ENCODE peak calls at places on chromosome 13, in seven cellular contexts. X is cardiac fibroblast, E is GM20000, Q is heart right ventricle, B is body of pancreas, W is RWPE2, S is fibroblast of mammary gland. M is an unnamed sample.
A peak's percentile ranks its signal among the peaks of the same experiment; 100 is the strongest.

GRCh38 chr13:109416001-109416400 is 370.4 kb downstream of the IRS2 start:
- DNase-seq in X (no peak), E (no peak), Q (no peak), B (no peak), W (no peak), S (no peak), M (no peak)

GRCh38 chr13:58619396-58620113 is 988.0 kb downstream of the PCDH17 start:
- DNase-seq in X (no peak), E (no peak), Q (no peak), B (no peak), W (no peak), S (no peak), M (no peak)

GRCh38 chr13:66195238-66195637 is 1034.9 kb downstream of the PCDH9 start:
- DNase-seq in X (no peak), E (no peak), Q (no peak), B (no peak), W (no peak), S (no peak), M (no peak)

GRCh38 chr13:71880753-71881541 is 13.9 kb upstream of the DACH1 start:
- DNase-seq in X (peak; percentile 38), E (no peak), Q (no peak), B (no peak), W (no peak), S (no peak), M (no peak)

GRCh38 chr13:23876265-23876664 is 12.9 kb downstream of the MIPEP start:
- DNase-seq in X (peak; percentile 29), E (no peak), Q (no peak), B (peak; percentile 32), W (no peak), S (no peak), M (peak; percentile 38)

GRCh38 chr13:45737571-45738002 is 35.5 kb downstream of the CBY2 start:
- DNase-seq in X (no peak), E (peak; percentile 24), Q (no peak), B (no peak), W (no peak), S (no peak), M (no peak)

GRCh38 chr13:104987621-104988020 is 1547.8 kb downstream of the EFNB2 start:
- DNase-seq in X (no peak), E (no peak), Q (no peak), B (no peak), W (no peak), S (no peak), M (no peak)

GRCh38 chr13:90591927-90592268 is 755.6 kb upstream of the MIR17HG start:
- DNase-seq in X (no peak), E (no peak), Q (no peak), B (no peak), W (no peak), S (no peak), M (peak; percentile 4)

GRCh38 chr13:52975969-52976368 is 52.6 kb upstream of the OLFM4 start:
- DNase-seq in X (no peak), E (no peak), Q (no peak), B (no peak), W (no peak), S (no peak), M (no peak)

GRCh38 chr13:36105726-36106125 is 25.5 kb downstream of the DCLK1 start:
- DNase-seq in X (no peak), E (no peak), Q (no peak), B (no peak), W (no peak), S (no peak), M (no peak)

GRCh38 chr13:97851269-97851668 is 102.2 kb upstream of the IPO5 start:
- DNase-seq in X (no peak), E (no peak), Q (no peak), B (no peak), W (no peak), S (peak; percentile 15), M (no peak)

GRCh38 chr13:54415753-54416366 is 1387.2 kb downstream of the OLFM4 start:
- DNase-seq in X (no peak), E (no peak), Q (no peak), B (no peak), W (no peak), S (no peak), M (no peak)

GRCh38 chr13:73341748-73342147 is 282.9 kb downstream of the KLF5 start:
- DNase-seq in X (peak; percentile 70), E (no peak), Q (no peak), B (no peak), W (no peak), S (peak; percentile 68), M (peak; percentile 29)
- TF ChIP-seq CTCF in X (peak; percentile 7), E (no peak), Q (no peak), B (no peak), W (no peak), S (no peak), M (no peak)

GRCh38 chr13:86087241-86087640 is 288.0 kb upstream of the SLITRK6 start:
- DNase-seq in X (no peak), E (no peak), Q (no peak), B (no peak), W (no peak), S (peak; percentile 6), M (no peak)

GRCh38 chr13:86080340-86080995 is 281.2 kb upstream of the SLITRK6 start:
- DNase-seq in X (no peak), E (no peak), Q (no peak), B (no peak), W (no peak), S (peak; percentile 3), M (no peak)

GRCh38 chr13:86082116-86082515 is 282.9 kb upstream of the SLITRK6 start:
- DNase-seq in X (no peak), E (no peak), Q (no peak), B (no peak), W (no peak), S (no peak), M (no peak)

GRCh38 chr13:86085890-86086289 is 286.7 kb upstream of the SLITRK6 start:
- DNase-seq in X (no peak), E (no peak), Q (no peak), B (no peak), W (no peak), S (no peak), M (no peak)
- TF ChIP-seq CTCF in X (no peak), E (no peak), Q (peak; percentile 7), B (no peak), W (peak; percentile 32), S (no peak), M (no peak)

GRCh38 chr13:95568131-95568530 is 15.6 kb downstream of the CLDN10 start:
- DNase-seq in X (no peak), E (no peak), Q (no peak), B (no peak), W (no peak), S (no peak), M (no peak)

GRCh38 chr13:95560387-95560786 is 7.9 kb downstream of the CLDN10 start:
- DNase-seq in X (no peak), E (no peak), Q (no peak), B (no peak), W (no peak), S (no peak), M (no peak)

GRCh38 chr13:95559100-95559499 is 6.6 kb downstream of the CLDN10 start:
- DNase-seq in X (no peak), E (no peak), Q (no peak), B (no peak), W (no peak), S (no peak), M (no peak)

GRCh38 chr13:95564948-95565347 is 12.4 kb downstream of the CLDN10 start:
- DNase-seq in X (peak; percentile 89), E (no peak), Q (no peak), B (no peak), W (no peak), S (peak; percentile 70), M (peak; percentile 93)

DNA sequence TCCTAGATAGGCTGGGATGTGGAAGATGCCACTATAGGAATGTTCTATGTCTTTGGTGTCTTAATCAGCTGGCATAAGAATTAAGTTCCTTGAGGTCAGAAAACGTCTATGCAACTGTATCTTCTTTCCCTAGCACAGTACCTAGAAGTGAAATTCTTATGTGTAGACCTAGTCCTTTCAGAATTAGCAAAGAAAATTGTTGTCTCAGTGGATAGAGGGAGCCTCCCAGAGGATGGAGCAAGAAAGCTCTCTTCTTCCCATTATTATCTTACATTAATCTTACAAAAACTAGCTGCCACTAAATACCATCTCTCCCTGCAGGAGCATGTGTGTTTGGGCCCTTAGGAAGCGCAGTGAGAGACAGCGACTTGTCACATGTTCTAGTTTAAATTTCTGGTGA is 11.6 kb downstream of the CLDN10 start:
- DNase-seq in X (no peak), E (no peak), Q (no peak), B (no peak), W (no peak), S (peak; percentile 10), M (peak; percentile 46)
- TF ChIP-seq CTCF in X (peak; percentile 7), E (no peak), Q (no peak), B (no peak), W (peak; percentile 24), S (peak; percentile 15), M (peak; percentile 25)

DNA sequence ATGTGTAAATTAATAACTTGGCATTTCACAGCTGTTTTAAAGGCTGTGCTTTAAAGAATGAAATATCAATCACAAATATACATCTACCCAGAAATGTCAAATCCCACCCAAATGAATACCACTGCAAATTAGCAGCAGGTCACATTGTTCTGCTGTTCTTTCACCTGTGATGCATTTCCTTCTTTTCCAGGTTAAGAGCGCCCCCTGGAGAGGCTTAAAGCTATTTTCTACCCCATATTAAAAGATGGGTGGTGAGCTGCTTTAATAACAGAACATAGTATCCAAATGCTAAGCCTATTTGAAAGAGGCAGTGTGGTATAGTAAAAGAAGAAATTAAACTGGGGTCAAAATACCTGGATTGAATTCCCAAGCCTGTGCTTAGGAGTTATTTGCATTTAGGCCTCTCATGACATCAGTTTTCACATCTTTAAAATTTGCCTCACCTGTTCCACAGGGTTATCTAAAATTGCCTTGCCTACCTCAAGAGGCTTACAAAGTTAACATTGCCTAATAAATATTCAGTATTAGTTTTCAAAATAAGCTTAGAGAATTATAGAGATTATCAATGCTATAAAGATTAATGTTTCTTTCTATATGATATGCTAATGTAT is 396.9 kb upstream of the SLITRK5 start:
- DNase-seq in X (peak; percentile 23), E (peak; percentile 13), Q (no peak), B (peak; percentile 28), W (no peak), S (peak; percentile 42), M (peak; percentile 25)
- TF ChIP-seq CTCF in X (peak; percentile 19), E (peak; percentile 37), Q (peak; percentile 41), B (peak; percentile 41), W (peak; percentile 79), S (peak; percentile 55), M (peak; percentile 28)